ENCODE peak calls at places on chromosomes 3 and 15, in four cellular contexts. Y is WTC11, Q is HepG2, K is K562. N is an unnamed sample.

GRCh38 chr3:134369861-134370596 is 4.2 kb downstream of the AMOTL2 start:
- DNase-seq in Y (no peak), Q (no peak), K (no peak), N (no peak)

GRCh38 chr15:60916674-60917468 is 312.2 kb downstream of the RORA start:
- DNase-seq in Y (peak), Q (peak), K (peak), N (peak)

GRCh38 chr3:8937064-8938020 is 25.9 kb downstream of the RAD18 start:
- DNase-seq in Y (no peak), Q (peak), K (no peak), N (no peak)

GRCh38 chr3:98596902-98597500 is 3.6 kb upstream of the CPOX start:
- DNase-seq in Y (no peak), Q (peak), K (no peak), N (no peak)

GRCh38 chr15:66876731-66877545 is 174.9 kb downstream of the SMAD6 start:
- DNase-seq in Y (no peak), Q (no peak), K (no peak), N (no peak)

GRCh38 chr3:81485444-81485865 is 276.0 kb downstream of the GBE1 start:
- DNase-seq in Y (no peak), Q (no peak), K (no peak), N (no peak)

GRCh38 chr15:78979456-78980320 is 34.8 kb upstream of the CTSH start:
- DNase-seq in Y (peak), Q (peak), K (peak), N (peak)

GRCh38 chr15:84681822-84682221 is 23.8 kb upstream of the NMB start:
- DNase-seq in Y (no peak), Q (no peak), K (no peak), N (no peak)

GRCh38 chr3:56917740-56918568 is 116.2 kb upstream of the ARHGEF3 start:
- DNase-seq in Y (no peak), Q (no peak), K (no peak), N (no peak)

GRCh38 chr3:166304509-166305063 is 467.4 kb upstream of the BCHE start:
- DNase-seq in Y (no peak), Q (no peak), K (no peak), N (no peak)

GRCh38 chr3:126848991-126849390 is 133.9 kb upstream of the PLXNA1 start:
- DNase-seq in Y (no peak), Q (no peak), K (no peak), N (no peak)

GRCh38 chr3:47503033-47503432 is 10.5 kb downstream of the ELP6 start:
- DNase-seq in Y (no peak), Q (no peak), K (peak), N (no peak)

GRCh38 chr15:82850242-82850591 is 40.8 kb downstream of the WHAMM start:
- DNase-seq in Y (no peak), Q (no peak), K (no peak), N (no peak)

GRCh38 chr3:99909714-99910508 is 92.2 kb downstream of the CMSS1 start:
- DNase-seq in Y (no peak), Q (peak), K (no peak), N (no peak)

GRCh38 chr3:9779721-9780450 is 10.1 kb upstream of the CAMK1 start:
- DNase-seq in Y (no peak), Q (no peak), K (no peak), N (no peak)

GRCh38 chr3:40827942-40828688 is 303.4 kb downstream of the ZNF621 start:
- DNase-seq in Y (no peak), Q (no peak), K (no peak), N (no peak)

GRCh38 chr15:47516576-47517371 is 200.5 kb upstream of the SEMA6D start:
- DNase-seq in Y (no peak), Q (no peak), K (no peak), N (no peak)

GRCh38 chr3:113697192-113698090 is 999 bp upstream of the USF3 start:
- DNase-seq in Y (peak), Q (peak), K (no peak), N (peak)

GRCh38 chr15:92682772-92683510 is 27.4 kb upstream of the FAM174B start:
- DNase-seq in Y (no peak), Q (no peak), K (no peak), N (no peak)

GRCh38 chr15:71809346-71809745 is 1.0 kb upstream of the NR2E3 start:
- DNase-seq in Y (no peak), Q (no peak), K (no peak), N (no peak)

GRCh38 chr3:52682016-52682415 is 3.7 kb downstream of the PBRM1 start:
- DNase-seq in Y (no peak), Q (peak), K (peak), N (no peak)

GRCh38 chr3:108222813-108223307 is 636 bp upstream of the IFT57 start:
- DNase-seq in Y (no peak), Q (no peak), K (no peak), N (no peak)

GRCh38 chr15:79967331-79968182 is 3.4 kb downstream of the BCL2A1 start:
- DNase-seq in Y (no peak), Q (no peak), K (no peak), N (no peak)

GRCh38 chr3:25021816-25022215 is 406.2 kb upstream of the RARB start:
- DNase-seq in Y (no peak), Q (peak), K (no peak), N (peak)

GRCh38 chr15:44482088-44482487 is 54.7 kb downstream of the CTDSPL2 start:
- DNase-seq in Y (no peak), Q (peak), K (no peak), N (no peak)

GRCh38 chr3:113839551-113839950 is 963 bp downstream of the GRAMD1C start:
- DNase-seq in Y (no peak), Q (no peak), K (no peak), N (no peak)

GRCh38 chr15:91109885-91110284 is 9.8 kb downstream of the SV2B start:
- DNase-seq in Y (no peak), Q (no peak), K (no peak), N (no peak)

GRCh38 chr3:51957520-51958205 is 2.5 kb downstream of the GPR62 start:
- DNase-seq in Y (no peak), Q (no peak), K (no peak), N (no peak)

GRCh38 chr3:13687409-13687989 is 138.6 kb downstream of the FBLN2 start:
- DNase-seq in Y (no peak), Q (no peak), K (no peak), N (no peak)

GRCh38 chr15:83292317-83292716 is 7.9 kb upstream of the BNC1 start:
- DNase-seq in Y (no peak), Q (no peak), K (no peak), N (no peak)

GRCh38 chr3:135148431-135148830 is 353.4 kb downstream of the EPHB1 start:
- DNase-seq in Y (no peak), Q (no peak), K (no peak), N (no peak)

GRCh38 chr3:100782906-100783305 is 73.6 kb downstream of the TFG start:
- DNase-seq in Y (no peak), Q (no peak), K (no peak), N (no peak)

GRCh38 chr15:39265261-39265660 is 315.6 kb upstream of the THBS1 start:
- DNase-seq in Y (no peak), Q (no peak), K (no peak), N (no peak)

GRCh38 chr3:107366766-107367165 is 10.5 kb upstream of the CCDC54 start:
- DNase-seq in Y (peak), Q (no peak), K (peak), N (no peak)

GRCh38 chr15:70245932-70246622 is 148.4 kb upstream of the TLE3 start:
- DNase-seq in Y (peak), Q (no peak), K (no peak), N (no peak)

GRCh38 chr3:15074500-15074899 is 9.4 kb upstream of the MRPS25 start:
- DNase-seq in Y (no peak), Q (no peak), K (no peak), N (no peak)

GRCh38 chr3:84136425-84136824 is 822.4 kb upstream of the CADM2 start:
- DNase-seq in Y (no peak), Q (no peak), K (no peak), N (no peak)

GRCh38 chr15:56725386-56725785 is 7.9 kb downstream of the ZNF280D start:
- DNase-seq in Y (no peak), Q (no peak), K (no peak), N (no peak)

DNA sequence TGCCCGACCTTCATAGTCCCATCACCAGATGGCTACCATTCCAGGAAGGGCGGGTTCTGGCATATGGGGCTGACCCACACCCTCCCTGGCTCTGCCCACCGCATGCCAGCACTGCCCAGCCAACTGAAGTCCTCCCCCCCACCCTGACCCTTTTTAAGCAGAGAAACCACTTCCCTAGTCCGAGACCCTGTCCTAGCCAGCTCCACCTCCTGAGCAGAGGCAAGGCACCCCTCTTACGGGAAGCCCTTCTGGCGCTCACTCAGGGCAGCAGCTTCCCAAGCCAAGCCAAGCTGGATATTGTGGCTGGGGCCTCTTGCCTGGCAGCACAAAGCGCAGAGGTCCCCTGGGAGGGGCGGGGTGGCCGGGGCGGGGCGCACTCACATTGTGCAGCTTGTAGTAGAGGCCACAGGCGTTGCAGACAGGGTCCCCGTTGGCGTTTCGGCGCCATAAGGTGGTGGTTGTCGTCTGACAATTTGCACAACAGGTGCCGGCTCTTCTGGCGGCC is 11.5 kb downstream of the GATA2 start:
- DNase-seq in Y (no peak), Q (no peak), K (no peak), N (no peak)
- TF ChIP-seq ELF4 in Y (no peak), Q (no peak), K (no peak), N (no peak)

DNA sequence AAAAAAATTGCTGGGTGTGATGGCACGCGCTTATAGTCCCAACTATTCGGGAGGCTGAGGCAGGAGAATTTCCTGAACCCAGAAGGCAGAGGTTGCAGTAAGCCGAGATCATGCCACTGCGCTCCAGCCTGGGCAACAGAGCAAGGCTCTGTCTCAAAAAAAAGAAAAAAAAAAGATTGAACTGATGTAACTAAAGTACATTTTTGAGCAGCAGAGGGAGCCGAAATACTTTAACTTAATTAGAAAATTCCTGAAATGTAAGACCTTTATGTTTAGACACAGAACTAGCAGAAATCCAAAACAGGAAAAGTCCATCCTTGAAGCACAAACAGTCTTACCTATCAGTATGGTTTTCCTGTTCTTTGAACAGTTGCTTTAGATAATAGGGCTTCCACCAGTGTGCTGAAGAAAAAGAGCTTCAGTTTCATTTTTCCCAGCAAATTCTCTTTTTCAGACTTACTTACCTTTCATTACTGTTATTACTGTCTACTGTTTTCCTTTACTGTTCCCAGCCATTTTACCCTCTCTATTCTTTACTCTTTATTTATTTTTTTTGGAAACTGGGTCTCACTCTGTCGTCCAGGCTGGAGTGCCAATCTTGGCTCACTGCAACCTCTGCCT is 33.4 kb upstream of the ZNF609 start:
- DNase-seq in Y (no peak), Q (peak), K (no peak), N (no peak)
- TF ChIP-seq ELF4 in Y (no peak), Q (no peak), K (no peak), N (no peak)

DNA sequence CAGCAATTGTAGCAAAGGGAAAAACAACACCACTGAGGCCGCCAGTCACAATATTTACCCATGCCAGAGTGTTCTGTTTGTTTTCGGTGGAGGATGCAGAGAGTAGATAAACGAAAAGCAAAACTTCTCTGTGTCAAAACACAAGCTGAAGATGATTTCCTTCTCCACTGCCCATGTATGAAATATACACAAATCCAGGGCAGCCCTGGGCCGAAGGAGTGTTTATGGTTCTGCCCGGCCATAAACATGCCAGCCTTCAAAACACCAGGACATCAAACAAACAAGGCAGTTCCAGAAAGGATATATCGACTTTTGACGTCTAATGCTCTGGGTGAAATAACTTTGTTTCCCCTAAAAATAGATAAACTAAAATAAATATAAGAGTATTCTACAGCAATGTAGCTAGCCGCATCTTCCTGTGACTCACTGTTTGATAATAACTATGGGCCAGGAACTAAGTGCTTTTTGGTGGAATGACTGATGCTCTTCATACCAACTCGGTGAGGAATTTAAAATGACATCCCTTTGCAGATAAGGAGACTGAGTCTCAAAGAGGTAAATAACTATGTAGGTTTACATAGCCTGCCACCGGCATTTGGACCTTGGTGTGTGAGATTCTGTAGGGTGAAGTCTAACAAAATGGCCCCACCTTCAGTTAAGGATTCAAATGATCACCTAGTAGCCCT is 82.8 kb downstream of the MAGI1 start:
- DNase-seq in Y (no peak), Q (peak), K (no peak), N (no peak)
- TF ChIP-seq ELF4 in Y (no peak), Q (no peak), K (no peak), N (no peak)

GRCh38 chr3:172279191-172279640 is 169.0 kb downstream of the GHSR start:
- DNase-seq in Y (no peak), Q (no peak), K (no peak), N (no peak)
- TF ChIP-seq ELF4 in Y (no peak), Q (no peak), K (no peak), N (no peak)

DNA sequence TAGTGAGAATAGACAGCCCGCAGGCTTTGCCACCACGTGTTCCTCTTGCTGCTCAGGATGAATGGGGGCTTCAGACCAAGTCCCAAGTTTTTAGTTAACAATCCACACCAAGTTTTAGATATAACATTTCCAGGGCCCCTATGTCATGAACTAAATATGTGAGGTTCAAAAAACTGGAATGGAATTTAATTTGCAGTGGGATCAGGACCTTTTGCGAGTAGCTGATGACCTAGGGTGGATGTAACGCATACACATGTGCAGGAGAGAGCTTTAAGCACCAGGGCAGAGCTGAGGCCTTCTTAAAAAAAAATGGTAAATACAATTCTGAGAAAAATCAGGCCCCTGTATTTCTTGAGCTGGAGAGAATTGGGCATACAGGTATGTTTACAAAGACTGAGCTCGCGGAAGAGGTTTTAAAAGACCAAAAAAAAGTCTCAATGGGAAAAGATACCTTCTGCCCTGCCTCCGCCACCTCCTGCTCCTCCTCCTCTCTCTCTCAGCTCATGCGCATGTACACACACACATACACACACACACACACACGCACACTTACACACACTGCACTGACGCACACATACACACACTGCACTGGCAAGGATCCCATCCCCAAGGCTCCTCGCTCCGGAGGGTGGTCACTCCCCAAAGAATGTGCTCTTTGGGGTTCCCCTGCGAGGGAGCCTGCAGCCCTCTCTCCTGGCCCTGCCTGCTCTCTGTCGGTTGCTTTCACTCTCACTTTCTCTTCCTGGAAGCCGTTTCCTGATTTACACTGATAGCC is 48.2 kb upstream of the IGF1R start:
- DNase-seq in Y (peak), Q (no peak), K (no peak), N (no peak)
- TF ChIP-seq ELF4 in Y (no peak), Q (no peak), K (no peak), N (no peak)

N was measured in HEK293T.